ENCODE peak calls at places on chromosomes 1 and 21, in ten cellular contexts. D is fibroblast of lung, J is transverse colon, I is HAP-1, H is left ventricle myocardium inferior, M is HFF-Myc, L is tibial artery, P is osteoblast, B is LNCaP clone FGC, E is prostate gland. S is an unnamed sample.

GRCh38 chr1:168531605-168532345 is 12.0 kb downstream of the XCL2 start:
- DNase-seq in H (no peak), J (no peak), B (no peak), I (no peak), D (no peak), P (no peak), L (no peak), E (no peak), M (no peak), S (no peak)

GRCh38 chr1:202811296-202812175 is 782 bp downstream of the PCAT6 start:
- DNase-seq in I (peak), M (no peak), E (no peak), L (no peak), P (peak), J (peak), H (peak), D (peak), B (no peak), S (peak)

GRCh38 chr21:45443595-45444181 is 38.7 kb downstream of the COL18A1 start:
- DNase-seq in I (no peak), E (no peak), D (no peak), J (no peak), P (peak), M (no peak), L (no peak), H (no peak), B (no peak), S (no peak)

GRCh38 chr1:219538886-219539285 is 74.0 kb downstream of the ZC3H11B start:
- DNase-seq in H (no peak), M (no peak), D (no peak), I (peak), L (no peak), P (no peak), J (no peak), B (no peak), E (no peak), S (no peak)

GRCh38 chr21:37915941-37916794 is at the start of gene KCNJ6:
- DNase-seq in J (no peak), P (peak), M (no peak), D (peak), L (no peak), H (no peak), I (peak), B (no peak), E (peak), S (peak)

GRCh38 chr1:207495816-207496792 is at the start of gene CR1:
- DNase-seq in D (no peak), I (peak), E (no peak), J (peak), M (no peak), L (peak), B (no peak), H (peak), P (peak), S (no peak)

GRCh38 chr1:152188673-152189591 is 29.9 kb upstream of the RPTN start:
- DNase-seq in H (peak), J (peak), I (peak), M (no peak), D (peak), E (peak), B (no peak), L (peak), P (peak), S (peak)

GRCh38 chr1:204971700-204972336 is 71.2 kb upstream of the CNTN2 start:
- DNase-seq in P (peak), J (no peak), B (no peak), E (no peak), H (no peak), L (no peak), D (peak), I (no peak), M (no peak), S (peak)

GRCh38 chr1:212853658-212854057 is 4.4 kb upstream of the FLVCR1 start:
- DNase-seq in M (no peak), I (peak), E (no peak), J (peak), P (peak), L (no peak), H (no peak), D (no peak), B (no peak), S (no peak)

GRCh38 chr1:20308569-20308968 is 17.9 kb downstream of the VWA5B1 start:
- DNase-seq in B (no peak), L (no peak), D (no peak), H (peak), E (no peak), P (peak), J (no peak), I (no peak), M (no peak), S (no peak)

GRCh38 chr1:45767035-45767434 is 16.6 kb upstream of the IPP start:
- DNase-seq in H (no peak), D (peak), M (peak), J (no peak), P (no peak), L (no peak), E (no peak), I (no peak), B (no peak), S (no peak)

DNA sequence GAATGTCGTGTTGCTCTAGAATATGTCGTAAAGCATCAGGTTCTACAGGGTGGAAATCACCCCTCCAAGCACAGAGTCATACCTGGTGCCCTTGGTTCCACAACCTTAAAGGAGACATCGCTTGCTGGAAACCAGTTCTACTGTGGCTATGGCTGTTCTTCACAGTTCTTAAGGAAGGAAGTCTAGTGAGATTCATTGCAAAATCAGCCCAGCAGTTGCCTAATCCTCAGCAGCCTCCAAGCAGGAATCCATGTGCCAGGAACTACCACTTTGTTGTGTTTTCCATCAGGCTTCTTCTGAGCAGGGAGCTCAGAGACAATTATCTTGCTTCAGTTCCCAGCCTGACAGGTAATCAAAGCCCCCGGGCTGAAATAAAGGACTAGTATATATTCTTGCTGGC is 45.0 kb upstream of the SLC35F3 start:
- DNase-seq in E (no peak), J (no peak), H (no peak), I (no peak), L (no peak), P (no peak), D (no peak), M (no peak), B (no peak), S (peak)
- H3K4me3 ChIP-seq in E (no peak), J (no peak), H (no peak), I (no peak), L (no peak), P (no peak), D (no peak), M (no peak), B (no peak), S (no peak)

DNA sequence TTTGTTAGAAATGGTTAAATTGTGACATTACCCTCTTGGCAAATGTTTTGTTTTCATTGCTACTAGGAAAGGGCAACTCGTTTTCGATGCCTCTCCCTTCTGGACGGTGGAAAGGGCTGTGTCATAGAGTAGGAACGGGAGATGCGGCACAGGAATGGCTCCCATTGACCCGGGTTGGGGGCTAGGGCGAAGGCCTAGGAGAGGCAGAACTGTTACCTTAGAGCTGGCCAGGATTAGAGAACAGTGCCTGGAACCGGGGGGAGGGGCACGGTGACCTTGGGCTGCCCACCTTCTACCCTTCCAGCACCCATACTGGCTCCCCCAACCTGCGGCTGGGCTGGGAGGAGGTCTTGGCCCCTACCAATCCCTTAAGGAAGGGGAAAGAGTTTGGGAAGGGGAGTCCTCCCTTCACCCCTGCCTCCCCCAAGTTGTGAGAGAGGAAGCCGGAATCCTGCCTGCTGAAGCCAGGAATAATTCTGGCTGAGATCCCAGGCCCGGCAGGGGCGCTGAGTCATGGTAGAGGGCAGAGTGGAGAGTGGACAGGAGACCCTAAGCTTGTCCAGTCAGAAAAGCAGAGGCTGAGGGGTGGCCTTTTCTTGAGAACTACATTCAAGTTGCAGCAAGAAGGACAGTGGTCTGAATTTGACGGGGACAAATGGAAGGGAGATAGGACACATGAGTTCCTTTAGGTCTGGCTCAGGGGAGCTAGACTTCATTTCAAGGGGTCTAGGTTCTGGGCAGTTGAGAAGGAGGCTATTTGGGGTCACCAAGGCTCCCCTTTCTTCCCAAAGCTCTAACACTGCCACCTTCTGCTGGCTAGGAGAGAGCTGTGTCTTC is 8.2 kb downstream of the LMNA start:
- DNase-seq in D (peak), M (no peak), E (peak), J (peak), P (peak), I (peak), L (peak), B (peak), H (peak), S (peak)
- H3K4me3 ChIP-seq in D (peak), M (peak), E (peak), J (no peak), P (peak), I (no peak), L (peak), B (no peak), H (peak), S (peak)

GRCh38 chr1:107677674-107678073 is 287.3 kb downstream of the VAV3 start:
- DNase-seq in L (no peak), I (no peak), B (no peak), P (no peak), M (no peak), J (no peak), H (no peak), E (peak), D (no peak), S (peak)
- H3K4me3 ChIP-seq in L (no peak), I (no peak), B (no peak), P (no peak), M (no peak), J (no peak), H (no peak), E (no peak), D (no peak), S (peak)

GRCh38 chr1:1628656-1629429 is 3.1 kb upstream of the MMP23B start:
- DNase-seq in L (no peak), E (no peak), J (no peak), H (no peak), M (no peak), I (no peak), B (no peak), D (no peak), P (peak), S (peak)

GRCh38 chr1:1629430-1630190 is 2.4 kb upstream of the MMP23B start:
- DNase-seq in L (no peak), D (no peak), P (peak), J (peak), E (no peak), M (no peak), I (no peak), B (no peak), H (no peak), S (no peak)

GRCh38 chr1:1631793-1632420 is at the start of gene MMP23B:
- DNase-seq in J (no peak), P (peak), L (no peak), D (peak), E (no peak), B (no peak), M (no peak), H (peak), I (no peak), S (no peak)

GRCh38 chr1:1630965-1631792 is 794 bp upstream of the MMP23B start:
- DNase-seq in J (peak), B (no peak), D (peak), E (no peak), P (peak), I (no peak), H (peak), L (peak), M (no peak), S (no peak)

DNA sequence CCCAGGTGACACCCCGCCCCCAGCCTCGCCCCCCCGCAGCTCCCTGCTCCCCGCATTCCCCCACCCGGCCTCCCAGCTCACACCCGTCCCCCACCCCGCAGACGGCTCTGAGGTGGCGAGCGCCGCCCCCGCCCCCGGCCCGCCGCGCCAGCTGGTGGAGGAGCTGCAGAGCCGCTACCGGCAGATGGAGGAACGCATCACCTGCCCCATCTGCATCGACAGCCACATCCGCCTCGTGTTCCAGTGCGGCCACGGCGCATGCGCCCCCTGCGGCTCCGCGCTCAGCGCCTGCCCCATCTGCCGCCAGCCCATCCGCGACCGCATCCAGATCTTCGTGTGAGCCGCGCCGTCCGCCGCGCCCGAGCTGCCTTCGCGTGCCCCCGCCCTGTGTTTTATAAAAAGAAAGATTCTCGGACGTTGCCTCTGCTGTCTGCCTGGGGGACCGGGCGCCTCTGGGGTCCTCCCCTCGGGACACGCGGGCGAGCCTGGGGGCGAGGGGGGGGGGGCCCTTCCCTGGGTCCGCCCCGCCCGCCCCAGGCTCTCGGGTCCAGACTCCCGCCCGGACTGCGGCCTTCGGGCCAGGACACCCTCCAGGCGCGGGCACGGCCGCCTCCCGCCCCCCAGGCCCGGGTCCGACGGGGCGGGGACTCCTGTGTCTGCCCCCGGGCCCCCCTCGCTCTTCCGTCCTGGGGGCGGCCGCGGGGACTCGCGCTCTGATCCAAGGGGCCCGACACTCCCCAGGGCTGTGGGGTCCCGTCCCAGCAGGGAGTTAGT is 1.6 kb upstream of the MMP23B start:
- DNase-seq in P (peak), J (peak), H (peak), E (peak), B (no peak), L (peak), M (no peak), D (peak), I (no peak), S (peak)
- H3K4me3 ChIP-seq in P (no peak), J (peak), H (peak), E (no peak), B (no peak), L (peak), M (no peak), D (no peak), I (no peak), S (no peak)

S was measured in epithelial cell of esophagus.